ENCODE peak calls at places on chromosomes 3 and 15, in six cellular contexts. One of them, this sample, is unnamed.

GRCh38 chr3:196994056-196994455 is 25.4 kb upstream of the PIGZ start:
- DNase-seq in mucosa of descending colon: no peak
- DNase-seq in cardiac muscle cell: no peak
- DNase-seq in esophagus muscularis mucosa: no peak
- DNase-seq in Jurkat, Clone E6-1: no peak
- DNase-seq in spleen: peak; percentile 36
- DNase-seq in this sample: no peak

GRCh38 chr15:39947401-39948197 is 13.7 kb downstream of the EIF2AK4 start:
- DNase-seq in Jurkat, Clone E6-1: no peak
- DNase-seq in mucosa of descending colon: no peak
- DNase-seq in esophagus muscularis mucosa: no peak
- DNase-seq in cardiac muscle cell: no peak
- DNase-seq in spleen: no peak
- DNase-seq in this sample: no peak

GRCh38 chr15:80776420-80777045 is 2.6 kb upstream of the CEMIP start:
- DNase-seq in mucosa of descending colon: peak; percentile 91
- DNase-seq in esophagus muscularis mucosa: peak; percentile 93
- DNase-seq in spleen: peak; percentile 77
- DNase-seq in Jurkat, Clone E6-1: peak; percentile 32
- DNase-seq in cardiac muscle cell: peak; percentile 86
- DNase-seq in this sample: peak; percentile 73

GRCh38 chr3:77303943-77304778 is 264.3 kb downstream of the ROBO2 start:
- DNase-seq in spleen: no peak
- DNase-seq in cardiac muscle cell: peak; percentile 12
- DNase-seq in esophagus muscularis mucosa: no peak
- DNase-seq in Jurkat, Clone E6-1: no peak
- DNase-seq in mucosa of descending colon: no peak
- DNase-seq in this sample: no peak

GRCh38 chr15:59296181-59296617 is 76.5 kb downstream of the MYO1E start:
- DNase-seq in spleen: no peak
- DNase-seq in cardiac muscle cell: no peak
- DNase-seq in Jurkat, Clone E6-1: no peak
- DNase-seq in mucosa of descending colon: no peak
- DNase-seq in esophagus muscularis mucosa: no peak
- DNase-seq in this sample: no peak

GRCh38 chr15:101495334-101496197 is 6.1 kb upstream of the PCSK6 start:
- DNase-seq in esophagus muscularis mucosa: peak; percentile 66
- DNase-seq in spleen: no peak
- DNase-seq in mucosa of descending colon: no peak
- DNase-seq in Jurkat, Clone E6-1: no peak
- DNase-seq in cardiac muscle cell: no peak
- DNase-seq in this sample: no peak

GRCh38 chr3:152650177-152650576 is 184.8 kb upstream of the P2RY1 start:
- DNase-seq in cardiac muscle cell: no peak
- DNase-seq in esophagus muscularis mucosa: no peak
- DNase-seq in Jurkat, Clone E6-1: no peak
- DNase-seq in spleen: no peak
- DNase-seq in mucosa of descending colon: no peak
- DNase-seq in this sample: no peak

GRCh38 chr3:149625795-149626194 is 32.0 kb downstream of the WWTR1 start:
- DNase-seq in spleen: no peak
- DNase-seq in esophagus muscularis mucosa: no peak
- DNase-seq in Jurkat, Clone E6-1: no peak
- DNase-seq in mucosa of descending colon: no peak
- DNase-seq in cardiac muscle cell: no peak
- DNase-seq in this sample: no peak

GRCh38 chr3:106534206-106534605 is 665.4 kb upstream of the CBLB start:
- DNase-seq in esophagus muscularis mucosa: no peak
- DNase-seq in spleen: peak; percentile 58
- DNase-seq in cardiac muscle cell: no peak
- DNase-seq in mucosa of descending colon: peak; percentile 13
- DNase-seq in Jurkat, Clone E6-1: peak; percentile 84
- DNase-seq in this sample: peak; percentile 5

GRCh38 chr15:86852741-86853140 is 773.1 kb downstream of the AGBL1 start:
- DNase-seq in cardiac muscle cell: no peak
- DNase-seq in spleen: no peak
- DNase-seq in mucosa of descending colon: no peak
- DNase-seq in Jurkat, Clone E6-1: no peak
- DNase-seq in esophagus muscularis mucosa: no peak
- DNase-seq in this sample: no peak

GRCh38 chr15:38627684-38628277 is 63.2 kb upstream of the RASGRP1 start:
- DNase-seq in Jurkat, Clone E6-1: no peak
- DNase-seq in mucosa of descending colon: no peak
- DNase-seq in cardiac muscle cell: no peak
- DNase-seq in spleen: no peak
- DNase-seq in esophagus muscularis mucosa: no peak
- DNase-seq in this sample: no peak

GRCh38 chr15:56774356-56774755 is 41.0 kb upstream of the ZNF280D start:
- DNase-seq in cardiac muscle cell: no peak
- DNase-seq in esophagus muscularis mucosa: no peak
- DNase-seq in spleen: no peak
- DNase-seq in Jurkat, Clone E6-1: peak; percentile 80
- DNase-seq in mucosa of descending colon: no peak
- DNase-seq in this sample: no peak

GRCh38 chr15:40295297-40295696 is 12.4 kb upstream of the ANKRD63 start:
- DNase-seq in spleen: peak; percentile 23
- DNase-seq in mucosa of descending colon: no peak
- DNase-seq in esophagus muscularis mucosa: no peak
- DNase-seq in cardiac muscle cell: no peak
- DNase-seq in Jurkat, Clone E6-1: no peak
- DNase-seq in this sample: no peak

GRCh38 chr3:124559650-124560405 is 170.4 kb upstream of the UMPS start:
- DNase-seq in mucosa of descending colon: peak; percentile 87
- DNase-seq in esophagus muscularis mucosa: no peak
- DNase-seq in Jurkat, Clone E6-1: peak; percentile 51
- DNase-seq in cardiac muscle cell: peak; percentile 86
- DNase-seq in spleen: no peak
- DNase-seq in this sample: peak; percentile 74

GRCh38 chr3:191282262-191283215 is 46.7 kb upstream of the CCDC50 start:
- DNase-seq in mucosa of descending colon: no peak
- DNase-seq in cardiac muscle cell: no peak
- DNase-seq in esophagus muscularis mucosa: no peak
- DNase-seq in Jurkat, Clone E6-1: no peak
- DNase-seq in spleen: no peak
- DNase-seq in this sample: no peak

GRCh38 chr3:127804141-127804540 is 18.2 kb downstream of the MGLL start:
- DNase-seq in Jurkat, Clone E6-1: no peak
- DNase-seq in mucosa of descending colon: no peak
- DNase-seq in esophagus muscularis mucosa: no peak
- DNase-seq in cardiac muscle cell: no peak
- DNase-seq in spleen: no peak
- DNase-seq in this sample: no peak

GRCh38 chr15:90038639-90039095 is 37.5 kb downstream of the ZNF710 start:
- DNase-seq in mucosa of descending colon: no peak
- DNase-seq in esophagus muscularis mucosa: no peak
- DNase-seq in spleen: peak; percentile 15
- DNase-seq in cardiac muscle cell: no peak
- DNase-seq in Jurkat, Clone E6-1: no peak
- DNase-seq in this sample: no peak

GRCh38 chr3:43689766-43690399 is 855 bp upstream of the ABHD5 start:
- DNase-seq in Jurkat, Clone E6-1: no peak
- DNase-seq in esophagus muscularis mucosa: no peak
- DNase-seq in mucosa of descending colon: no peak
- DNase-seq in spleen: no peak
- DNase-seq in cardiac muscle cell: no peak
- DNase-seq in this sample: no peak

GRCh38 chr3:160003520-160004128 is 15.0 kb downstream of the IL12A start:
- DNase-seq in Jurkat, Clone E6-1: no peak
- DNase-seq in spleen: peak; percentile 79
- DNase-seq in esophagus muscularis mucosa: no peak
- DNase-seq in cardiac muscle cell: peak; percentile 58
- DNase-seq in mucosa of descending colon: peak; percentile 81
- DNase-seq in this sample: peak; percentile 83

GRCh38 chr3:112759681-112760080 is 87.0 kb downstream of the CD200R1L start:
- DNase-seq in Jurkat, Clone E6-1: no peak
- DNase-seq in esophagus muscularis mucosa: no peak
- DNase-seq in cardiac muscle cell: no peak
- DNase-seq in spleen: no peak
- DNase-seq in mucosa of descending colon: no peak
- DNase-seq in this sample: no peak

GRCh38 chr3:183907911-183908331 is 23.2 kb upstream of the PARL start:
- DNase-seq in Jurkat, Clone E6-1: no peak
- DNase-seq in mucosa of descending colon: no peak
- DNase-seq in esophagus muscularis mucosa: no peak
- DNase-seq in spleen: no peak
- DNase-seq in cardiac muscle cell: no peak
- DNase-seq in this sample: no peak

GRCh38 chr3:151146071-151146730 is 56.8 kb downstream of the GPR171 start:
- DNase-seq in esophagus muscularis mucosa: no peak
- DNase-seq in spleen: peak; percentile 87
- DNase-seq in cardiac muscle cell: peak; percentile 89
- DNase-seq in mucosa of descending colon: peak; percentile 78
- DNase-seq in Jurkat, Clone E6-1: peak; percentile 77
- DNase-seq in this sample: peak; percentile 77

GRCh38 chr3:134903840-134904239 is 108.8 kb downstream of the EPHB1 start:
- DNase-seq in spleen: peak; percentile 53
- DNase-seq in cardiac muscle cell: no peak
- DNase-seq in mucosa of descending colon: no peak
- DNase-seq in Jurkat, Clone E6-1: no peak
- DNase-seq in esophagus muscularis mucosa: no peak
- DNase-seq in this sample: no peak

GRCh38 chr3:32432711-32433530 is 41.3 kb downstream of the CMTM7 start:
- DNase-seq in Jurkat, Clone E6-1: no peak
- DNase-seq in esophagus muscularis mucosa: peak; percentile 74
- DNase-seq in mucosa of descending colon: no peak
- DNase-seq in cardiac muscle cell: no peak
- DNase-seq in spleen: no peak
- DNase-seq in this sample: peak; percentile 80

GRCh38 chr3:58531555-58531954 is 5.4 kb downstream of the ACOX2 start:
- DNase-seq in cardiac muscle cell: no peak
- DNase-seq in esophagus muscularis mucosa: no peak
- DNase-seq in Jurkat, Clone E6-1: no peak
- DNase-seq in mucosa of descending colon: peak; percentile 43
- DNase-seq in spleen: no peak
- DNase-seq in this sample: no peak

GRCh38 chr3:63863150-63864007 is at the start of the genes ATXN7 and THOC7:
- DNase-seq in esophagus muscularis mucosa: no peak
- DNase-seq in mucosa of descending colon: peak; percentile 78
- DNase-seq in spleen: peak; percentile 95
- DNase-seq in cardiac muscle cell: peak; percentile 84
- DNase-seq in Jurkat, Clone E6-1: no peak
- DNase-seq in this sample: peak; percentile 76

DNA sequence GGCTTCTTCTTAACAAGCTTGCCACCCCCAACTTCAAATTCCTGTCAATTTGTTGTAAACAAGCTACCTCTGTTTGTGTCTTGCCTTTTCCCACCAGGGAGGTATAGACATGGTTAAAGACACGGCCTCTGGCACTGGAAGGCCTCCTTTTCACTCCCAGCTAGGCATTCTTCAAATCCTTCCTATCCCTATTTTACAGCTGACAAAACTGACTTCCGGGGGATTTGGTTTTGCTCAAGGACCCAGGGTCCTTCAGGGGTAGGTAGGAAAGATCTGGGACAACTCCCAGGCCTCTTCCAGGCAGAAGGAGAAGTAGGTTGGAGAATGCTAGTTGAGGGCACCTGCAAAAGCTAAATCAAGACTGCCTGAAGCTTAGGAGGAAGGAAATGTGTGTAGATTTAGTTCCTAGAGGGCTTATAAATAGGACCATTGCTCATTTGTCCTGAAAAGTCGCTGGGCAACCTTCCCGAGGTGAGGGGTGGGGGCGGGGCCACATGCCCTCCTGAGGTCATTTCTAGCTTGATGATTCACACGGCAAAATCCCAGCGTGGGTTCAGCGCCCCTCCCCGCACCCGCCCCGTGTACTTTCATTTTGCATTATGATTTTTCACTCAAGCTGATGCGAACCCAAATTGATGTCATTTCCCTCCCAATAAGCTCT is 365.5 kb downstream of the SHQ1 start:
- DNase-seq in cardiac muscle cell: peak; percentile 22
- DNase-seq in spleen: no peak
- DNase-seq in mucosa of descending colon: peak; percentile 72
- DNase-seq in Jurkat, Clone E6-1: no peak
- DNase-seq in esophagus muscularis mucosa: peak; percentile 96
- DNase-seq in this sample: peak; percentile 80
- H3K4me3 ChIP-seq in cardiac muscle cell: no peak overlapping the region
- H3K4me3 ChIP-seq in spleen: peak overlapping the region; percentile 21
- H3K4me3 ChIP-seq in mucosa of descending colon: no peak overlapping the region
- H3K4me3 ChIP-seq in Jurkat, Clone E6-1: no peak overlapping the region
- H3K4me3 ChIP-seq in esophagus muscularis mucosa: peak overlapping the region; percentile 43
- H3K4me3 ChIP-seq in this sample: peak overlapping the region; percentile 46

DNA sequence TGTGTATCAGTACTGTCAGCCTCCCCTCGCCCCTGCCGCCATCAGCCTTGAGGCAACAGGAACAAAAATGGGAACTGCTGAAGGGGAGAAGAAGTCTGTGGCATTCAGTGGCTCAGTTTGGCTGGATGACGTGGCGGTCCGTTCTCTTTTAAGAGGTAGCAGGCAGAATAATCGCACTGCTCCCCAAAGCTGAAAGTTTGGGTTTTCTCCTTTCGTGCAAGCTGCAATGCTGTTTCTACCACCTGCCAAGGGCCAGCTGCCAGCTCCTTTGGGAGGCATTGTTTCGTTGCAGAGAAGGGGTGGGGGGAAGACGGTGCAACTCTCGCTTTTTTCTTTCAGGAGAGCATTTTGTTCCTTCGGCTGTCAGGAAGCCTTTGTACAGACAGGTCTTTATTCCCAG is 369.6 kb upstream of the RORA start:
- DNase-seq in Jurkat, Clone E6-1: no peak
- DNase-seq in mucosa of descending colon: no peak
- DNase-seq in esophagus muscularis mucosa: no peak
- DNase-seq in spleen: no peak
- DNase-seq in cardiac muscle cell: no peak
- DNase-seq in this sample: no peak
- H3K4me3 ChIP-seq in Jurkat, Clone E6-1: no peak overlapping the region
- H3K4me3 ChIP-seq in mucosa of descending colon: no peak overlapping the region
- H3K4me3 ChIP-seq in esophagus muscularis mucosa: no peak overlapping the region
- H3K4me3 ChIP-seq in spleen: no peak overlapping the region
- H3K4me3 ChIP-seq in cardiac muscle cell: no peak overlapping the region
- H3K4me3 ChIP-seq in this sample: no peak overlapping the region

DNA sequence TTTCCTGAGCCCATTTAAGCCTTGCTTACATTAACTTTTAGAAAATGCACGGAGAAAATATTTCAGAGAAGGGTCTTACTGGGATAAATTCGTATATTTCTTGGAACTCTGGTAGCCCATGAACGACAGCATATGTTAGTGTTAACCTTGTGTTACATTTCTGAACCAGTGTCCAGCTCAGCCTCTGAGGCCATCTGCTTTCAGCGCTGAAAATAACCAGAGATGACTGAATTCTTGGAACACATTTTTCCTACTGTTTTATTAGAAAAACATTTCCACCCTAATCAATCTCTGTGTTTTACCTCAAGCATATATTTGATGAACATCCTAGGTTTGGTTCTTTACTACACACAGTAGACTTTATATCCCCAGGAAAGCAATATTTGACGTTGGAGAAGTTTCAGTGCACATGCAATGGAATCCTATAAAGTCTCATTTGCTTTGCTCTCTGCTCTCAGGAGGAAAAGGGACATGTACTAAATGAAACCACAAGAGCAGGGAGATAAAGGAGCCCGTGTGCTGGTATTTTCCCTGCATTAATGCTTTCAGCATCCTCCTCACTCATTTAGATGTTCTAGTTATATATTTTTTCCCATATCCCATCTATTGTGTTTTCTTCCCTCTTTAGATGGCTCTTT is 151.8 kb upstream of the KCNMB2 start:
- DNase-seq in cardiac muscle cell: peak; percentile 4
- DNase-seq in Jurkat, Clone E6-1: no peak
- DNase-seq in mucosa of descending colon: no peak
- DNase-seq in esophagus muscularis mucosa: no peak
- DNase-seq in spleen: no peak
- DNase-seq in this sample: no peak
- H3K4me3 ChIP-seq in cardiac muscle cell: no peak overlapping the region
- H3K4me3 ChIP-seq in Jurkat, Clone E6-1: no peak overlapping the region
- H3K4me3 ChIP-seq in mucosa of descending colon: no peak overlapping the region
- H3K4me3 ChIP-seq in esophagus muscularis mucosa: no peak overlapping the region
- H3K4me3 ChIP-seq in spleen: no peak overlapping the region
- H3K4me3 ChIP-seq in this sample: no peak overlapping the region

GRCh38 chr3:141094851-141095545 is 43.9 kb downstream of the SPSB4 start:
- DNase-seq in spleen: no peak
- DNase-seq in cardiac muscle cell: no peak
- DNase-seq in mucosa of descending colon: peak; percentile 53
- DNase-seq in Jurkat, Clone E6-1: no peak
- DNase-seq in esophagus muscularis mucosa: no peak
- DNase-seq in this sample: no peak
- H3K4me3 ChIP-seq in spleen: no peak overlapping the region
- H3K4me3 ChIP-seq in cardiac muscle cell: no peak overlapping the region
- H3K4me3 ChIP-seq in mucosa of descending colon: no peak overlapping the region
- H3K4me3 ChIP-seq in Jurkat, Clone E6-1: no peak overlapping the region
- H3K4me3 ChIP-seq in esophagus muscularis mucosa: peak overlapping the region; percentile 47
- H3K4me3 ChIP-seq in this sample: no peak overlapping the region

This sample was measured in GM12865.